ENCODE peak calls at places on chromosome X, in ten cellular contexts. Y is tibial nerve, S is neural crest cell, Q is fibroblast of the aortic adventitia, C is endothelial cell, E is SK-N-SH, M is epithelial cell of esophagus, X is mucosa of descending colon, U is adrenal gland, K is MM.1S. G is an unnamed sample.

GRCh38 chrX:103756736-103757135 is 19.9 kb upstream of the PLP1 start:
- DNase-seq in Q (no peak), X (no peak), C (no peak), U (no peak), M (no peak), S (no peak), Y (no peak), E (no peak), K (no peak), G (no peak)

GRCh38 chrX:16950423-16950822 is 4.0 kb downstream of the REPS2 start:
- DNase-seq in U (no peak), C (no peak), Y (no peak), K (no peak), S (no peak), M (no peak), Q (no peak), E (no peak), X (no peak), G (no peak)

GRCh38 chrX:10769696-10770619 is 149.6 kb upstream of the MID1 start:
- DNase-seq in U (peak; percentile 27), M (no peak), C (no peak), X (no peak), E (no peak), S (peak; percentile 18), Q (peak; percentile 52), K (no peak), Y (no peak), G (no peak)

GRCh38 chrX:129531132-129531531 is 7.8 kb upstream of the SMARCA1 start:
- DNase-seq in Q (no peak), E (no peak), K (no peak), U (no peak), C (no peak), S (no peak), Y (no peak), M (no peak), X (no peak), G (no peak)

GRCh38 chrX:153694687-153695270 is 7.1 kb downstream of the SLC6A8 start:
- DNase-seq in C (no peak), X (no peak), E (no peak), U (no peak), Q (no peak), S (no peak), Y (no peak), M (no peak), K (no peak), G (no peak)

GRCh38 chrX:10158279-10158939 is 1.6 kb downstream of the CLCN4 start:
- DNase-seq in E (peak; percentile 84), Q (no peak), K (no peak), X (no peak), Y (no peak), U (no peak), S (peak; percentile 30), M (peak; percentile 8), C (peak; percentile 28), G (peak; percentile 43)

GRCh38 chrX:149494844-149495565 is 10.1 kb downstream of the IDS start:
- DNase-seq in C (no peak), X (no peak), S (no peak), M (peak; percentile 47), Y (no peak), K (no peak), E (no peak), U (no peak), Q (no peak), G (no peak)

GRCh38 chrX:7115557-7115956 is 32.0 kb upstream of the STS start:
- DNase-seq in Q (peak; percentile 43), U (no peak), M (no peak), E (no peak), S (no peak), X (no peak), C (no peak), K (no peak), Y (no peak), G (no peak)

GRCh38 chrX:149683966-149684730 is 27.7 kb upstream of the MAGEA11 start:
- DNase-seq in Q (no peak), M (no peak), S (no peak), U (no peak), C (no peak), K (no peak), E (no peak), X (no peak), Y (no peak), G (no peak)

GRCh38 chrX:10949541-10949940 is 161.6 kb upstream of the HCCS start:
- DNase-seq in C (no peak), Y (no peak), K (no peak), Q (no peak), M (no peak), X (no peak), S (no peak), E (no peak), U (no peak), G (no peak)

GRCh38 chrX:9928083-9928482 is 39.1 kb upstream of the CLDN34 start:
- DNase-seq in Y (no peak), C (no peak), S (peak; percentile 13), X (no peak), E (no peak), K (no peak), Q (no peak), U (no peak), M (no peak), G (no peak)

DNA sequence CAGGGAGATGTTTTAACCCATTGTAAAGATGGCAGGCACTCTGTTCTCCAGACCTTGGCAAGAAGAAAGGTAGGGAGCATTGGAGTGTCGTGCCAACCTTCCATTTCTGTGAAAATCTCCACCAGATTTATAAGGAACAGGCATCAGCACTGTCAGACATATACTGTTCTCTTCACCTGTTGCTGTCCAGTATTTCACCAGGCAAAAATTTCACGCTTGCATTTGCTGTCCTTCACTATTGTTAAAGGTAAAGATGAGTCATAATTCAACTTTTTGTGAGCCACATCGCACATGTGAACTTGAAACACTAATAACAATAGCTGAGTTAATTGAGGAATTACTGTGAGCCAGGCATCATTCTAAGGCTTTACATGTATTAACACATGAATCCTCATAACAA is 203.4 kb downstream of the ENOX2 start:
- DNase-seq in C (no peak), E (no peak), X (no peak), M (no peak), Q (no peak), Y (no peak), K (no peak), U (no peak), S (no peak), G (no peak)
- TF ChIP-seq CTCF in C (no peak), E (no peak), X (no peak), M (no peak), Q (no peak), Y (no peak), K (no peak), U (no peak), S (no peak), G (no peak)

DNA sequence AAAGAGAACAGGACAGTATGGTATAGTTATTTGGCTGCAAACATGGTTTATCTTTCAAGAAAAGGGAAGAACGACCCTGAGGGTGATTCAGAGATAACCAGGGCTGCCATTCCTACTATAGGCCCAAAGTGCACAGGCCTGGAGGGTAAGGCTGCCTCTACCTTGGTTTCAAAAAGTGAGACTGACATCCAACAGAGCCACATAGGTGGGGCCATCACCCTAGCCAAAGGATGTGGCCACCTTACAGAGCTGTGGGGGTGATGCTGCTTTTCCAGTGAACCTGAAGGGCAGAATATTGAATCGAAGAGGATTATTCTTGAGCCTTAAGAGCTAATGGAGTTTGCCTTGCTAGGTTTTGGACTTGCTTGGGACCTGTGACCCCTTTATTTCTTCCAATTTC is 15.7 kb downstream of the SH2D1A start:
- DNase-seq in X (no peak), K (no peak), E (no peak), C (no peak), Y (no peak), S (no peak), U (no peak), M (no peak), Q (no peak), G (no peak)
- TF ChIP-seq CTCF in X (no peak), K (no peak), E (no peak), C (no peak), Y (no peak), S (no peak), U (no peak), M (no peak), Q (no peak), G (no peak)

GRCh38 chrX:151745651-151746050 is 11.1 kb downstream of the CNGA2 start:
- DNase-seq in C (no peak), E (no peak), Y (no peak), U (no peak), X (no peak), Q (no peak), S (no peak), M (no peak), K (no peak), G (no peak)
- TF ChIP-seq CTCF in C (no peak), E (no peak), Y (no peak), U (no peak), X (no peak), Q (no peak), S (no peak), M (no peak), K (no peak), G (no peak)

DNA sequence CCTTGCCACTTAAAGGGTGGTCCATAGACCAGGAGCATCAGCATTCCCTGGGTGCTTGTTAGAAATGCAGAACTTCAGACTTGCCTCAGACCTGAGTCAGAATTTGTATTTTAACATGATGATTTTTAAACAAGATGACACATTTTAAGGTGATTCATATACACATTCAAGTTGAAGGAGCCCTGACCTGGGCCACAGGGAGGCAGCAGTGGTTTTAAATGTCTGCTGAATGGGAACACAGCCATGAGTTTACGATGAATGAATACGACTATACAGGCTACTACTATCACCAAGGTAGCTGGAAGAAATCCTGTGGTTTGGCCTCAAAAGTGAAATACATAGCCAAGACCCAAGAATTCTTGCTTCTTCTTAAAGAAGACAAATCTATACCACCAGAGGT is 2.9 kb downstream of the HDAC8 start:
- DNase-seq in K (no peak), U (peak; percentile 29), M (peak; percentile 77), C (no peak), Q (peak; percentile 89), S (no peak), Y (no peak), E (no peak), X (no peak), G (no peak)
- TF ChIP-seq CTCF in K (no peak), U (no peak), M (peak; percentile 23), C (no peak), Q (peak; percentile 38), S (no peak), Y (no peak), E (peak; percentile 46), X (no peak), G (no peak)

G was measured in GM10248.